ENCODE peak calls at places on chromosomes 16 and 17, in six cellular contexts. F, I, G, T, L and W are unnamed samples.

GRCh38 chr16:57609541-57610401 is 18.7 kb upstream of the ADGRG1 start:
- DNase-seq in F (no peak), I (no peak), G (no peak), T (no peak), L (peak; percentile 56), W (peak; percentile 81)

GRCh38 chr17:68437979-68438877 is 19.1 kb downstream of the WIPI1 start:
- DNase-seq in F (no peak), I (no peak), G (peak; percentile 58), T (no peak), L (peak; percentile 55), W (peak; percentile 75)

GRCh38 chr16:15482068-15482747 is 47.8 kb downstream of the BMERB1 start:
- DNase-seq in F (peak; percentile 99), I (no peak), G (peak; percentile 44), T (no peak), L (peak; percentile 89), W (peak; percentile 23)

GRCh38 chr16:70250748-70251650 is 741 bp downstream of the EXOSC6 start:
- DNase-seq in F (no peak), I (no peak), G (peak; percentile 55), T (peak; percentile 62), L (peak; percentile 52), W (peak; percentile 37)

GRCh38 chr17:45006927-45007461 is 38.9 kb upstream of the C1QL1 start:
- DNase-seq in F (no peak), I (no peak), G (no peak), T (peak; percentile 48), L (no peak), W (no peak)

GRCh38 chr16:84041881-84042280 is 714 bp downstream of the SLC38A8 start:
- DNase-seq in F (no peak), I (no peak), G (no peak), T (no peak), L (no peak), W (no peak)

GRCh38 chr16:57987441-57988177 is 12.9 kb downstream of the ZNF319 start:
- DNase-seq in F (no peak), I (no peak), G (no peak), T (no peak), L (no peak), W (no peak)

GRCh38 chr16:19210175-19210924 is 42.3 kb downstream of the SYT17 start:
- DNase-seq in F (peak; percentile 27), I (no peak), G (no peak), T (peak; percentile 14), L (no peak), W (no peak)

GRCh38 chr16:11059588-11059987 is 115.2 kb downstream of the CLEC16A start:
- DNase-seq in F (no peak), I (no peak), G (no peak), T (no peak), L (no peak), W (no peak)

GRCh38 chr17:77637807-77638182 is 320.7 kb upstream of the TNRC6C start:
- DNase-seq in F (no peak), I (no peak), G (no peak), T (peak; percentile 7), L (no peak), W (no peak)

GRCh38 chr17:74566132-74566753 is 1.1 kb downstream of the CD300H start:
- DNase-seq in F (peak; percentile 57), I (no peak), G (peak; percentile 45), T (peak; percentile 21), L (peak; percentile 53), W (peak; percentile 41)

GRCh38 chr17:72640415-72641165 is 451.9 kb downstream of the SLC39A11 start:
- DNase-seq in F (no peak), I (no peak), G (no peak), T (peak; percentile 80), L (peak; percentile 5), W (no peak)

GRCh38 chr17:74429604-74430384 is 2.1 kb upstream of the GPRC5C start:
- DNase-seq in F (no peak), I (no peak), G (no peak), T (peak; percentile 87), L (no peak), W (no peak)

GRCh38 chr16:84461504-84462295 is 42.8 kb downstream of the MEAK7 start:
- DNase-seq in F (no peak), I (no peak), G (no peak), T (no peak), L (no peak), W (no peak)

GRCh38 chr17:30519707-30520106 is 42.5 kb downstream of the GOSR1 start:
- DNase-seq in F (no peak), I (no peak), G (no peak), T (no peak), L (peak; percentile 94), W (no peak)

GRCh38 chr16:11319529-11320146 is 25.6 kb upstream of the RMI2 start:
- DNase-seq in F (no peak), I (no peak), G (no peak), T (peak; percentile 24), L (no peak), W (no peak)

GRCh38 chr17:79993390-79994221 is 42.1 kb downstream of the TBC1D16 start:
- DNase-seq in F (no peak), I (no peak), G (peak; percentile 87), T (peak; percentile 77), L (peak; percentile 92), W (peak; percentile 35)

GRCh38 chr17:35254107-35254802 is 11.4 kb downstream of the SLFN5 start:
- DNase-seq in F (peak; percentile 42), I (no peak), G (peak; percentile 61), T (no peak), L (peak; percentile 98), W (no peak)

GRCh38 chr17:9364837-9365430 is 210.7 kb downstream of the STX8 start:
- DNase-seq in F (no peak), I (no peak), G (no peak), T (no peak), L (no peak), W (no peak)

GRCh38 chr17:17776889-17777288 is 59.9 kb downstream of the SREBF1 start:
- DNase-seq in F (no peak), I (no peak), G (no peak), T (no peak), L (no peak), W (no peak)

GRCh38 chr16:87579691-87580090 is 22.6 kb upstream of the JPH3 start:
- DNase-seq in F (no peak), I (no peak), G (no peak), T (no peak), L (no peak), W (no peak)

GRCh38 chr16:81774348-81774747 is 4.7 kb upstream of the PLCG2 start:
- DNase-seq in F (no peak), I (no peak), G (peak; percentile 49), T (no peak), L (no peak), W (no peak)

GRCh38 chr16:2482181-2483107 is 7.5 kb downstream of the TBC1D24 start:
- DNase-seq in F (no peak), I (no peak), G (no peak), T (peak; percentile 73), L (peak; percentile 69), W (no peak)